ENCODE peak calls at places on chromosomes 5 and 9, in five cellular contexts. One of them, this sample, is unnamed.

GRCh38 chr9:76818271-76818670 is 54.0 kb downstream of the PCA3 start:
- DNase-seq in AG10803: peak
- DNase-seq in HCT116: peak
- DNase-seq in bronchial epithelial cell: peak
- DNase-seq in fibroblast of lung: peak
- DNase-seq in this sample: peak

GRCh38 chr5:133925866-133926488 is 42.4 kb downstream of the C5orf15 start:
- DNase-seq in AG10803: no peak
- DNase-seq in HCT116: no peak
- DNase-seq in bronchial epithelial cell: peak
- DNase-seq in fibroblast of lung: no peak
- DNase-seq in this sample: no peak

GRCh38 chr5:150778103-150778516 is 447 bp upstream of the SMIM3 start:
- DNase-seq in AG10803: no peak
- DNase-seq in HCT116: no peak
- DNase-seq in bronchial epithelial cell: no peak
- DNase-seq in fibroblast of lung: no peak
- DNase-seq in this sample: peak

GRCh38 chr9:133127340-133127981 is 6.4 kb upstream of the RALGDS start:
- DNase-seq in AG10803: no peak
- DNase-seq in HCT116: peak
- DNase-seq in bronchial epithelial cell: peak
- DNase-seq in fibroblast of lung: no peak
- DNase-seq in this sample: no peak

GRCh38 chr9:117547321-117547720 is 132.5 kb upstream of the ASTN2 start:
- DNase-seq in AG10803: no peak
- DNase-seq in HCT116: no peak
- DNase-seq in bronchial epithelial cell: no peak
- DNase-seq in fibroblast of lung: no peak
- DNase-seq in this sample: no peak

GRCh38 chr5:170467000-170467707 is 36.7 kb upstream of the KCNIP1 start:
- DNase-seq in AG10803: peak
- DNase-seq in HCT116: no peak
- DNase-seq in bronchial epithelial cell: peak
- DNase-seq in fibroblast of lung: peak
- DNase-seq in this sample: peak

GRCh38 chr5:2921651-2922050 is 170.2 kb upstream of the IRX2 start:
- DNase-seq in AG10803: no peak
- DNase-seq in HCT116: no peak
- DNase-seq in bronchial epithelial cell: no peak
- DNase-seq in fibroblast of lung: no peak
- DNase-seq in this sample: no peak

GRCh38 chr9:78692871-78693270 is 395.9 kb downstream of the PSAT1 start:
- DNase-seq in AG10803: peak
- DNase-seq in HCT116: no peak
- DNase-seq in bronchial epithelial cell: no peak
- DNase-seq in fibroblast of lung: no peak
- DNase-seq in this sample: no peak

GRCh38 chr5:16727937-16728336 is 111.1 kb upstream of the RETREG1 start:
- DNase-seq in AG10803: no peak
- DNase-seq in HCT116: no peak
- DNase-seq in bronchial epithelial cell: no peak
- DNase-seq in fibroblast of lung: no peak
- DNase-seq in this sample: no peak

GRCh38 chr9:16964228-16964627 is 93.8 kb upstream of the BNC2 start:
- DNase-seq in AG10803: peak
- DNase-seq in HCT116: peak
- DNase-seq in bronchial epithelial cell: peak
- DNase-seq in fibroblast of lung: peak
- DNase-seq in this sample: peak

GRCh38 chr9:27749838-27750237 is 176.6 kb upstream of the C9orf72 start:
- DNase-seq in AG10803: no peak
- DNase-seq in HCT116: no peak
- DNase-seq in bronchial epithelial cell: peak
- DNase-seq in fibroblast of lung: no peak
- DNase-seq in this sample: no peak

GRCh38 chr5:137075163-137075970 is 423.8 kb downstream of the SPOCK1 start:
- DNase-seq in AG10803: no peak
- DNase-seq in HCT116: peak
- DNase-seq in bronchial epithelial cell: peak
- DNase-seq in fibroblast of lung: no peak
- DNase-seq in this sample: peak

GRCh38 chr5:137731201-137731600 is 4.7 kb downstream of the KLHL3 start:
- DNase-seq in AG10803: peak
- DNase-seq in HCT116: no peak
- DNase-seq in bronchial epithelial cell: no peak
- DNase-seq in fibroblast of lung: no peak
- DNase-seq in this sample: no peak

GRCh38 chr9:97504381-97505216 is 3.1 kb downstream of the TMOD1 start:
- DNase-seq in AG10803: no peak
- DNase-seq in HCT116: no peak
- DNase-seq in bronchial epithelial cell: no peak
- DNase-seq in fibroblast of lung: peak
- DNase-seq in this sample: no peak

GRCh38 chr9:131081868-131082267 is 14.5 kb upstream of the AIF1L start:
- DNase-seq in AG10803: no peak
- DNase-seq in HCT116: no peak
- DNase-seq in bronchial epithelial cell: no peak
- DNase-seq in fibroblast of lung: no peak
- DNase-seq in this sample: no peak

GRCh38 chr5:102974177-102974576 is 145.8 kb downstream of the GIN1 start:
- DNase-seq in AG10803: no peak
- DNase-seq in HCT116: no peak
- DNase-seq in bronchial epithelial cell: no peak
- DNase-seq in fibroblast of lung: no peak
- DNase-seq in this sample: no peak

GRCh38 chr5:88092938-88093635 is 175.6 kb downstream of the TMEM161B start:
- DNase-seq in AG10803: no peak
- DNase-seq in HCT116: no peak
- DNase-seq in bronchial epithelial cell: no peak
- DNase-seq in fibroblast of lung: no peak
- DNase-seq in this sample: no peak

GRCh38 chr5:67842806-67843205 is 372.8 kb upstream of the PIK3R1 start:
- DNase-seq in AG10803: peak
- DNase-seq in HCT116: no peak
- DNase-seq in bronchial epithelial cell: peak
- DNase-seq in fibroblast of lung: peak
- DNase-seq in this sample: peak

GRCh38 chr5:154221371-154221896 is 30.9 kb downstream of the GALNT10 start:
- DNase-seq in AG10803: peak
- DNase-seq in HCT116: peak
- DNase-seq in bronchial epithelial cell: peak
- DNase-seq in fibroblast of lung: peak
- DNase-seq in this sample: peak

GRCh38 chr9:123483191-123483803 is 127.3 kb downstream of the CRB2 start:
- DNase-seq in AG10803: no peak
- DNase-seq in HCT116: no peak
- DNase-seq in bronchial epithelial cell: no peak
- DNase-seq in fibroblast of lung: no peak
- DNase-seq in this sample: no peak

GRCh38 chr9:35533398-35533797 is 43.5 kb downstream of the RUSC2 start:
- DNase-seq in AG10803: peak
- DNase-seq in HCT116: no peak
- DNase-seq in bronchial epithelial cell: peak
- DNase-seq in fibroblast of lung: peak
- DNase-seq in this sample: peak

GRCh38 chr5:66343370-66344071 is 199.4 kb downstream of the SREK1 start:
- DNase-seq in AG10803: no peak
- DNase-seq in HCT116: no peak
- DNase-seq in bronchial epithelial cell: no peak
- DNase-seq in fibroblast of lung: no peak
- DNase-seq in this sample: no peak

GRCh38 chr9:91842358-91842757 is 107.7 kb downstream of the ROR2 start:
- DNase-seq in AG10803: no peak
- DNase-seq in HCT116: no peak
- DNase-seq in bronchial epithelial cell: no peak
- DNase-seq in fibroblast of lung: no peak
- DNase-seq in this sample: no peak

GRCh38 chr5:146118325-146118724 is 12.9 kb upstream of the PLAC8L1 start:
- DNase-seq in AG10803: no peak
- DNase-seq in HCT116: no peak
- DNase-seq in bronchial epithelial cell: no peak
- DNase-seq in fibroblast of lung: no peak
- DNase-seq in this sample: no peak

GRCh38 chr9:113645972-113646241 is 182.4 kb downstream of the RGS3 start:
- DNase-seq in AG10803: no peak
- DNase-seq in HCT116: no peak
- DNase-seq in bronchial epithelial cell: no peak
- DNase-seq in fibroblast of lung: no peak
- DNase-seq in this sample: no peak

GRCh38 chr5:113336975-113337374 is 97.8 kb downstream of the TSSK1B start:
- DNase-seq in AG10803: peak
- DNase-seq in HCT116: peak
- DNase-seq in bronchial epithelial cell: peak
- DNase-seq in fibroblast of lung: peak
- DNase-seq in this sample: peak

GRCh38 chr5:775960-776861 is 8.3 kb downstream of the ZDHHC11B start:
- DNase-seq in AG10803: no peak
- DNase-seq in HCT116: no peak
- DNase-seq in bronchial epithelial cell: no peak
- DNase-seq in fibroblast of lung: no peak
- DNase-seq in this sample: no peak

GRCh38 chr9:137436761-137437600 is 4.2 kb downstream of the ENTPD8 start:
- DNase-seq in AG10803: no peak
- DNase-seq in HCT116: no peak
- DNase-seq in bronchial epithelial cell: no peak
- DNase-seq in fibroblast of lung: no peak
- DNase-seq in this sample: no peak

GRCh38 chr5:83895860-83896259 is 175.2 kb upstream of the HAPLN1 start:
- DNase-seq in AG10803: peak
- DNase-seq in HCT116: no peak
- DNase-seq in bronchial epithelial cell: peak
- DNase-seq in fibroblast of lung: peak
- DNase-seq in this sample: no peak

GRCh38 chr9:20566401-20566800 is 55.9 kb downstream of the MLLT3 start:
- DNase-seq in AG10803: no peak
- DNase-seq in HCT116: no peak
- DNase-seq in bronchial epithelial cell: no peak
- DNase-seq in fibroblast of lung: no peak
- DNase-seq in this sample: no peak

DNA sequence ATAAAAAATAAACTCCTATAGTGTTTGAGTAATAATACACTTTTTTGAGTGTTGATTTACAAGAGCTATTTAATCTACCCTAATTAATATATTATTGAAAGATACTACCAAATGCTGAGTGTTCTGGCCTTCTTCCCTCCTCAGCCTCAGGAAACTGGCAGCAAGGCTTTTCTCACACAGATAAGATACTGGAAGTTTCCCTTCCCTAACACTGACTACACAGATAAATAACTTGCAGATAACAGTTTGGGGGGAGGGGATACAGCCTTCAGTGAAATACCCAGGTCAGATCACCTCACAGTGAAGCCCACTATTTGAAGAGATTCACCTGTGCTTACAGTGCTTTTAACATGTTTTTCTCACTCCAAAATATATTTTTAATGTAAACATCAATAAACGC is 1.6 kb upstream of the NIPSNAP3A start:
- DNase-seq in AG10803: no peak
- DNase-seq in HCT116: no peak
- DNase-seq in bronchial epithelial cell: no peak
- DNase-seq in fibroblast of lung: no peak
- DNase-seq in this sample: no peak
- H3K4me3 ChIP-seq in AG10803: no peak
- H3K4me3 ChIP-seq in HCT116: no peak
- H3K4me3 ChIP-seq in bronchial epithelial cell: no peak
- H3K4me3 ChIP-seq in fibroblast of lung: no peak
- H3K4me3 ChIP-seq in this sample: no peak

DNA sequence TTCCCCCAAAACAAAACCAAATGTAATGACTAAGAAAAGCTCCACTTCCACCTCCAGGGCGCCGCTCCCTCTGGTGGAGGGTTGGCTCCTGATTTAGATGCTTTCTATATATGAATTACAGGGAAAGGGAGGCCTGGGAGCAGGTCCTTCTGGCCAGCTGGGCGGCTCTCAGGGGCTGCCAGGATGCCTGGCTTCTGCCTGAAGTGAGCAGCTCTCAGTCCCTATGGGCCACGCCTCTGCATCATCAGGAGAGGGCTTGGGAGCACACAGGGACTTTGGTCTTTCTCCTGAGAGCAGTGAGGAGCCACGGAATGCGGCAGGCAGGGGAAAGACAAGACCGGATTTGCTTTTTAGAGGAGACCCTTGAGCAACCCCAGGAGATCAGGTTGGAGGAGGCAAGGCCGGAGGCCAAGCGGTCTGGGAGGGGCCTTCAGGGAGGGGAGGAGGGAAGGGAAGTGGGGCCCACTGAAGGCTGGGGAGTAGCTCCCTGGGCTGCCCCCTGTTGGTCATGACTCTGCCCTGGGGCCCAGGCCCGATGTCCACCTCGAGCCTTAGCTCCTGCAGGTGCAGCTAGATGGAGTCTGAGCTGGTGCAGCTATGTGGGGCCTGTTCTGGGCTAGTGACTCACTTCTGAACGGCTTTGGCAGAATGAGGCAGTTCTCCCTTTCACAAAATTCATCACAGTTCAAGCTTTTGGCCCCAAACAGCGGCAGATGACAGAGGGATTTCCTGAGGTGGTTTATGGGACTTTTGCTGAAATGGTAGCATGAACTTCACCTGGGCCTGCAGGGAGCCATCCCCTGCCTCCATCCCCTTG is 11.3 kb upstream of the GRHPR start:
- DNase-seq in AG10803: no peak
- DNase-seq in HCT116: no peak
- DNase-seq in bronchial epithelial cell: no peak
- DNase-seq in fibroblast of lung: no peak
- DNase-seq in this sample: no peak
- TF ChIP-seq CTCF in AG10803: peak
- TF ChIP-seq CTCF in HCT116: peak
- TF ChIP-seq CTCF in bronchial epithelial cell: peak
- TF ChIP-seq CTCF in fibroblast of lung: peak
- TF ChIP-seq CTCF in this sample: peak

GRCh38 chr5:19986036-19986619 is 1.9 kb downstream of the CDH18 start:
- DNase-seq in AG10803: no peak
- DNase-seq in HCT116: no peak
- DNase-seq in bronchial epithelial cell: peak
- DNase-seq in fibroblast of lung: peak
- DNase-seq in this sample: peak

GRCh38 chr5:19986806-19987205 is 1.2 kb downstream of the CDH18 start:
- DNase-seq in AG10803: no peak
- DNase-seq in HCT116: no peak
- DNase-seq in bronchial epithelial cell: no peak
- DNase-seq in fibroblast of lung: no peak
- DNase-seq in this sample: no peak

GRCh38 chr5:19987594-19988345 is at the start of gene CDH18:
- DNase-seq in AG10803: peak
- DNase-seq in HCT116: no peak
- DNase-seq in bronchial epithelial cell: peak
- DNase-seq in fibroblast of lung: peak
- DNase-seq in this sample: peak

GRCh38 chr5:19988447-19988846 is 447 bp upstream of the CDH18 start:
- DNase-seq in AG10803: no peak
- DNase-seq in HCT116: no peak
- DNase-seq in bronchial epithelial cell: no peak
- DNase-seq in fibroblast of lung: no peak
- DNase-seq in this sample: no peak
- H3K4me3 ChIP-seq in AG10803: peak
- H3K4me3 ChIP-seq in HCT116: no peak
- H3K4me3 ChIP-seq in bronchial epithelial cell: no peak
- H3K4me3 ChIP-seq in fibroblast of lung: peak
- H3K4me3 ChIP-seq in this sample: peak

GRCh38 chr5:141236516-141237313 is 8.5 kb upstream of the PCDHB15 start:
- DNase-seq in AG10803: no peak
- DNase-seq in HCT116: no peak
- DNase-seq in bronchial epithelial cell: no peak
- DNase-seq in fibroblast of lung: no peak
- DNase-seq in this sample: no peak

GRCh38 chr5:141234109-141234508 is 11.0 kb downstream of the PCDHB14 start:
- DNase-seq in AG10803: peak
- DNase-seq in HCT116: no peak
- DNase-seq in bronchial epithelial cell: no peak
- DNase-seq in fibroblast of lung: peak
- DNase-seq in this sample: peak
- TF ChIP-seq CTCF in AG10803: peak
- TF ChIP-seq CTCF in HCT116: no peak
- TF ChIP-seq CTCF in bronchial epithelial cell: no peak
- TF ChIP-seq CTCF in fibroblast of lung: peak
- TF ChIP-seq CTCF in this sample: peak